ENCODE peak calls at places on chromosomes 16 and 17, in six cellular contexts. F is mucosa of descending colon, D is neural progenitor cell, W is lower lobe of right lung, N is tibial artery, B is PC-9. X is an unnamed sample.

GRCh38 chr16:6335072-6335471 is 997.6 kb upstream of the RBFOX1 start:
- DNase-seq in F (peak; percentile 9), D (peak; percentile 43), W (no peak), N (no peak), B (peak; percentile 2), X (no peak)

GRCh38 chr17:57114085-57114673 is 29.1 kb downstream of the AKAP1 start:
- DNase-seq in F (peak; percentile 78), D (peak; percentile 63), W (no peak), N (peak; percentile 39), B (peak; percentile 43), X (peak; percentile 65)

GRCh38 chr17:58330997-58331814 is 2.6 kb upstream of the TSPOAP1 start:
- DNase-seq in F (peak; percentile 60), D (no peak), W (peak; percentile 77), N (no peak), B (no peak), X (no peak)

GRCh38 chr16:59324462-59324861 is 590.3 kb upstream of the GOT2 start:
- DNase-seq in F (no peak), D (no peak), W (no peak), N (no peak), B (no peak), X (no peak)

GRCh38 chr16:68452176-68452575 is 3.9 kb upstream of the SMPD3 start:
- DNase-seq in F (no peak), D (no peak), W (no peak), N (no peak), B (no peak), X (peak; percentile 43)

GRCh38 chr17:67725232-67726206 is 7.8 kb downstream of the NOL11 start:
- DNase-seq in F (no peak), D (no peak), W (no peak), N (no peak), B (no peak), X (no peak)

GRCh38 chr17:57502696-57503307 is 242.3 kb downstream of the CCDC182 start:
- DNase-seq in F (no peak), D (no peak), W (no peak), N (no peak), B (no peak), X (no peak)

GRCh38 chr16:89081556-89081955 is 12.1 kb upstream of the ACSF3 start:
- DNase-seq in F (no peak), D (no peak), W (no peak), N (no peak), B (no peak), X (no peak)

GRCh38 chr16:72482695-72483094 is 310.7 kb upstream of the PMFBP1 start:
- DNase-seq in F (no peak), D (no peak), W (no peak), N (no peak), B (no peak), X (no peak)

GRCh38 chr16:50566336-50566962 is 18.3 kb downstream of the NKD1 start:
- DNase-seq in F (no peak), D (no peak), W (no peak), N (no peak), B (no peak), X (no peak)

GRCh38 chr17:73956595-73957465 is 246.6 kb upstream of the RPL38 start:
- DNase-seq in F (peak; percentile 74), D (peak; percentile 90), W (peak; percentile 64), N (no peak), B (peak; percentile 6), X (no peak)

GRCh38 chr16:66400503-66401380 is 26.4 kb upstream of the BEAN1 start:
- DNase-seq in F (no peak), D (no peak), W (no peak), N (no peak), B (no peak), X (no peak)

GRCh38 chr16:25464058-25464457 is 206.4 kb upstream of the ZKSCAN2 start:
- DNase-seq in F (no peak), D (no peak), W (no peak), N (no peak), B (no peak), X (no peak)

GRCh38 chr17:19410875-19411291 is at the start of gene RNF112:
- DNase-seq in F (no peak), D (peak; percentile 51), W (no peak), N (no peak), B (no peak), X (no peak)

GRCh38 chr17:19448341-19449268 is 37.6 kb downstream of the RNF112 start:
- DNase-seq in F (peak; percentile 43), D (no peak), W (no peak), N (peak; percentile 51), B (peak; percentile 47), X (peak; percentile 24)

GRCh38 chr17:20243524-20243923 is 223.8 kb downstream of the LGALS9B start:
- DNase-seq in F (no peak), D (no peak), W (no peak), N (no peak), B (no peak), X (no peak)

GRCh38 chr17:15999974-16000827 is 577 bp downstream of the TTC19 start:
- DNase-seq in F (peak; percentile 45), D (peak; percentile 84), W (no peak), N (peak; percentile 24), B (no peak), X (no peak)

GRCh38 chr17:21251611-21252010 is 1.6 kb downstream of the NATD1 start:
- DNase-seq in F (no peak), D (no peak), W (no peak), N (no peak), B (no peak), X (no peak)

GRCh38 chr17:31319253-31319661 is 2.2 kb downstream of the EVI2A start:
- DNase-seq in F (no peak), D (no peak), W (no peak), N (no peak), B (no peak), X (no peak)

GRCh38 chr17:56592487-56593072 is 919 bp upstream of the NOG start:
- DNase-seq in F (peak; percentile 58), D (peak; percentile 91), W (peak; percentile 73), N (peak; percentile 44), B (peak; percentile 76), X (peak; percentile 65)

GRCh38 chr16:85045077-85045476 is 17.5 kb downstream of the KIAA0513 start:
- DNase-seq in F (no peak), D (no peak), W (no peak), N (no peak), B (no peak), X (no peak)

GRCh38 chr17:32127156-32127897 is 15.0 kb upstream of the RHOT1 start:
- DNase-seq in F (peak; percentile 88), D (peak; percentile 52), W (peak; percentile 93), N (peak; percentile 89), B (peak; percentile 81), X (peak; percentile 73)

GRCh38 chr17:66115246-66115645 is 76.7 kb downstream of the CEP112 start:
- DNase-seq in F (no peak), D (no peak), W (no peak), N (no peak), B (no peak), X (peak; percentile 10)

DNA sequence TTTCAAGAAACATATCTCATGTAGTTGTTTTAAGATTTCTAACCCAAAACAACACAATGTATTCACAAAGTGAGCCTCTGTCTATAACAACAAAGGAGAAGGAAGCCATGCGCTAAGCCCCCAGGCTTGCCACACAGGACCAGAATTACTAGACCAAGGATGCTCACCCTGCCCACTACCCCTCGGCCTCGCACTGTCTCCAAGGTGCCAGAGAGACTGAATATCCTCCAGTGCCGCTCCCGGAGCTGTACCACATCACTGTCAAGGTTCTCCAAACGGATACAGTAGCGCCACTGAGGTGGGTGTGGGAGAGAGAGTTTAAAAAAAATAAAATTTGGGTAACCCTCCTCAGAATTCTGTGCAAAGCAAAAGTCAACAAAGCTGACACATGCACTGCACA is 7.1 kb downstream of the POLDIP2 start:
- DNase-seq in F (no peak), D (no peak), W (no peak), N (no peak), B (no peak), X (no peak)
- H3K36me3 ChIP-seq in F (peaks cover 4% of the 10 kb centered on the region), D (peaks cover 6% of the 10 kb centered on the region), W (peaks cover 100% of the 10 kb centered on the region), N (peaks cover 100% of the 10 kb centered on the region), B (peaks cover 12% of the 10 kb centered on the region), X (peaks cover 93% of the 10 kb centered on the region)

DNA sequence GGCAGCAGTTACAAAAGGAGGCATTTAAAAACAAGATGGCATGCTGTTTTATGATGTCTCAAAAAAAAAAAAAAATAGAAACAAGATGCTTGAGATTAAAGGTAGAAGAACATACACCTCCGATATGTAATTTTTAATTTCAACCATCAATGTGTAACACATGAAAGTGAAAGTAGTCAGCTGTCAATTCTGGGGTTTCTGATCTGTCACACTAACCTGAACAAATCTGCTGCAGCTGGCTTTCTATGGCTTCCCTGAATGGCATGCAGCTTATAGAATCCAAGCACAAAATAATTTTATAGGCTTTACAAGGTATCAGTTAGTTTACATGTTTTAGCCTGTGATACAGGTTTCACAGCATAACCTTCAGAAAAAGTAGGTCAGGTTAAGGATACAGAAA is 13.5 kb downstream of the GLYR1 start:
- DNase-seq in F (no peak), D (no peak), W (no peak), N (no peak), B (no peak), X (no peak)
- H3K36me3 ChIP-seq in F (no peaks in the 10 kb centered on the region), D (peaks cover 10% of the 10 kb centered on the region), W (peaks cover 91% of the 10 kb centered on the region), N (peaks cover 96% of the 10 kb centered on the region), B (peaks cover 43% of the 10 kb centered on the region), X (peaks cover 91% of the 10 kb centered on the region)

DNA sequence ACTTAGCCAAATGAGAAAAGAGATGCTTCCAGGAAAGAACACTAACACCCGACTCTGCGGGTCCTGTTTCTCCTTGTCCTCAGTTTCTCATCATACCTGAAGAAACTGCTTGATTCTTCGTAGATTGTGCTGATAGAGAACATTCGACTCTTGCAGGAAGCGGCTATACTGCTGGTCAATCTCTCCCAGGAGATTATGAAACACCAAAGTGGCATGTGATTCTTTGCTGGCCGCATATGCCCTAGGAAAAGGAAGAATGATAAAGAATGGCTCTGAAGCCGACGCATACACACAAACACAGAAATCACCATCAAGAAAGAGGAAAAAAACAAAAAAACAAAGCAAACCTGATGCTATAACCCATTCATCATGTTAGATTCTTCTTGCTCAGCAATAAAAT is 41.8 kb downstream of the STAT3 start:
- DNase-seq in F (no peak), D (no peak), W (no peak), N (no peak), B (no peak), X (no peak)
- H3K36me3 ChIP-seq in F (peaks cover 3% of the 10 kb centered on the region), D (no peaks in the 10 kb centered on the region), W (peaks cover 68% of the 10 kb centered on the region), N (peaks cover 57% of the 10 kb centered on the region), B (peaks cover 12% of the 10 kb centered on the region), X (peaks cover 56% of the 10 kb centered on the region)

GRCh38 chr16:30665155-30665829 is 7.1 kb downstream of the FBRS start:
- DNase-seq in F (no peak), D (no peak), W (no peak), N (no peak), B (no peak), X (no peak)

GRCh38 chr16:30664616-30665109 is 6.4 kb downstream of the FBRS start:
- DNase-seq in F (no peak), D (no peak), W (no peak), N (no peak), B (no peak), X (no peak)

GRCh38 chr16:30667361-30667905 is 9.2 kb downstream of the FBRS start:
- DNase-seq in F (no peak), D (no peak), W (no peak), N (no peak), B (no peak), X (no peak)

GRCh38 chr16:30666681-30667080 is 8.4 kb downstream of the FBRS start:
- DNase-seq in F (no peak), D (no peak), W (no peak), N (no peak), B (no peak), X (no peak)

DNA sequence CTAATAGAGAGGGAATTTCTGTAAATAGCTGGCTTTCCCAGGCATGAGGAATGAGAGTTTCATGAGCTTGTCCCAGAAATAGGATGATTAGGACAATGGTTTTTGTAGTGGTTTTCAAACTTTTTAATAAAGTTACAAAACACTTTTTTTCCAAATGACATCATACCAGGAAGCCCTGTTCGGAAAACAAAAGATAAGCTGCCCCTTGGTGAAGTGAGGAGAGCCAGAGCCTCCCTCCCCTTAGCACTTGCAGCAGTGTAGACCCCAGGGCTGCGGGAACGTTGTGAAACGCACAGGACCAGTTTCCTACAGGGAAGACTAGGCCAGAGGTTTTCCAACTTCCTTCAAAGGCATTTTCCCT is 7.6 kb downstream of the FBRS start:
- DNase-seq in F (no peak), D (no peak), W (no peak), N (no peak), B (no peak), X (no peak)
- H3K36me3 ChIP-seq in F (peaks cover 3% of the 10 kb centered on the region), D (no peaks in the 10 kb centered on the region), W (peaks cover 99% of the 10 kb centered on the region), N (peaks cover 99% of the 10 kb centered on the region), B (peaks cover 42% of the 10 kb centered on the region), X (peaks cover 90% of the 10 kb centered on the region)